ENCODE peak calls at places on chromosomes 6 and 20, in seven cellular contexts. J, F, S, O, Y, D and Q are unnamed samples.

GRCh38 chr20:1430004-1430451 is 36.6 kb downstream of the NSFL1C start:
- DNase-seq in O (no peak), D (peak), S (no peak), F (no peak), Y (no peak), J (no peak), Q (no peak)

GRCh38 chr20:33277471-33278441 is 5.3 kb upstream of the BPIFB1 start:
- DNase-seq in O (peak), S (no peak), D (no peak), Y (no peak), J (peak), F (peak), Q (no peak)

GRCh38 chr6:108169801-108170606 is 4.2 kb downstream of the NR2E1 start:
- DNase-seq in J (no peak), S (no peak), F (no peak), O (no peak), D (no peak), Y (no peak), Q (no peak)

GRCh38 chr6:11271637-11272036 is 39.2 kb upstream of the NEDD9 start:
- DNase-seq in F (no peak), S (no peak), O (no peak), D (peak), Y (no peak), J (no peak), Q (no peak)

GRCh38 chr6:65633516-65633915 is 73.5 kb downstream of the EYS start:
- DNase-seq in O (no peak), J (no peak), Y (no peak), S (no peak), D (no peak), F (no peak), Q (no peak)

GRCh38 chr6:135012764-135013163 is 41.9 kb downstream of the HBS1L start:
- DNase-seq in F (no peak), O (no peak), S (no peak), D (peak), J (no peak), Y (no peak), Q (no peak)

GRCh38 chr6:139879823-139880356 is 505.4 kb upstream of the CITED2 start:
- DNase-seq in Y (no peak), F (no peak), J (no peak), O (no peak), D (no peak), S (no peak), Q (no peak)

GRCh38 chr6:22263748-22264147 is 33.1 kb downstream of the PRL start:
- DNase-seq in D (no peak), J (no peak), S (no peak), O (no peak), Y (no peak), F (no peak), Q (no peak)

GRCh38 chr6:75727206-75727605 is 21.8 kb upstream of the MYO6 start:
- DNase-seq in S (no peak), O (no peak), D (no peak), J (no peak), Y (no peak), F (no peak), Q (no peak)

GRCh38 chr6:112180095-112180820 is 74.1 kb downstream of the LAMA4 start:
- DNase-seq in F (no peak), S (no peak), J (peak), D (peak), Y (no peak), O (no peak), Q (no peak)

GRCh38 chr6:32559747-32560146 is 29.7 kb upstream of the HLA-DRB5 start:
- DNase-seq in J (no peak), O (no peak), D (no peak), S (no peak), F (no peak), Y (no peak), Q (no peak)

GRCh38 chr6:45728674-45729073 is 287.0 kb downstream of the CLIC5 start:
- DNase-seq in O (no peak), S (no peak), F (no peak), J (no peak), Y (no peak), D (peak), Q (no peak)

GRCh38 chr6:20148433-20148832 is 63.8 kb downstream of the MBOAT1 start:
- DNase-seq in Y (no peak), D (no peak), J (no peak), O (no peak), S (no peak), F (no peak), Q (no peak)

GRCh38 chr6:27836783-27837635 is 75.2 kb downstream of the OR2B2 start:
- DNase-seq in F (peak), J (peak), Y (peak), D (peak), O (no peak), S (peak), Q (no peak)
- TF ChIP-seq POLR2A in F (no peak), J (no peak), Y (no peak), D (peak), O (no peak), S (no peak), Q (no peak)

DNA sequence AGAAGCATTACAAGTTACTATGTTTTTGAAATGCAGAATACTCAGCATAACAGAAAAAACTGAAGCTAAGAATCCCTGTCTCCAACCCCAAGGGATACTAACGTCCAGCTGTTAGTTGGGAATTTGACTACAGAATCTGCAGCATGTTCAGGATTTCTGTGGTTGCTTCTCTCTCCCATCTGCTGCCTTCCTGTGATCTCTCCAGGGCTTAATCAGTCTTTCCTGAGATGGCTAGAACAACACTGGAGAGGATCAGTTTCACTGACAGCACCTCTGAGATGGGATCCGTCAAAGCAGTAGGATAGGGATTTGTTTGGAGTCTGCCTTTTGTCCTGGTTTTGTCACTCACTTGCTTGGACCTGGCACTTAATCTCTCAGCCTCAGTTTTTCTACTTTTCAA is 73.3 kb upstream of the NUP153 start:
- DNase-seq in S (no peak), J (no peak), F (no peak), O (no peak), D (no peak), Y (no peak), Q (no peak)
- H3K4me3 ChIP-seq in S (no peak), J (no peak), F (no peak), O (no peak), D (no peak), Y (no peak), Q (no peak)

DNA sequence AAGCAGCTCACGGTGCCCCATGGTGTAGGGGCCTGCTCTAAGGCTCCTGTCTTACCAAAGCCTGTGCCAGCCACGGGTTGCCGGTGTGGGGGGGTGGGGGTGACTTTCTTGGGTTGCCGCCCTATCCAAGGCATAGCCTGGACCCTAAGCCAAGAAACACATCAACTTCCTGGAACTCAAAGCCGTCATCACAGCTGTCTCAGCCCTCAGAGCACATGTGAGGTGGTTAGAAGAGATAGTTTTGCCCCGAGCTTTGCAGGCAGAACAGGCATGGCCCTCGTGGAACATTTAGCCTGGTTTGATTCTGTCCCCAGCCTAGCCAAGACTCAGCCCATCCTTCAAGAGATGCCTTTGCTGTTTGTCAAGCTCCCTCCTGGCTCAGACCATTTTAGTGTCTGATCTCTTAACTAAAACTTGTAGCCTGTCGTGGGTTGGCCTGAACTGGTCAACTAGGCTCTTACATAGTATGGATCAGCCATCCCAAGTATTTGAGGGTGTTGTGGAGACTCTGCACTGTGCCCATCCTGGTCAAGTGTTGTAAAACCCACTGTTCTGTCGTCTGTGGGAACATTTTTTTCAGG is 64.9 kb downstream of the RREB1 start:
- DNase-seq in Y (no peak), O (no peak), S (no peak), F (no peak), D (peak), J (no peak), Q (no peak)
- TF ChIP-seq POLR2A in Y (no peak), O (no peak), S (no peak), F (no peak), D (no peak), J (no peak), Q (no peak)

GRCh38 chr6:1394591-1395463 is 5.5 kb downstream of the FOXF2 start:
- DNase-seq in O (peak), J (no peak), Y (no peak), D (no peak), F (no peak), S (no peak), Q (no peak)
- H3K4me3 ChIP-seq in O (no peak), J (no peak), Y (no peak), D (peak), F (peak), S (no peak), Q (peak)

DNA sequence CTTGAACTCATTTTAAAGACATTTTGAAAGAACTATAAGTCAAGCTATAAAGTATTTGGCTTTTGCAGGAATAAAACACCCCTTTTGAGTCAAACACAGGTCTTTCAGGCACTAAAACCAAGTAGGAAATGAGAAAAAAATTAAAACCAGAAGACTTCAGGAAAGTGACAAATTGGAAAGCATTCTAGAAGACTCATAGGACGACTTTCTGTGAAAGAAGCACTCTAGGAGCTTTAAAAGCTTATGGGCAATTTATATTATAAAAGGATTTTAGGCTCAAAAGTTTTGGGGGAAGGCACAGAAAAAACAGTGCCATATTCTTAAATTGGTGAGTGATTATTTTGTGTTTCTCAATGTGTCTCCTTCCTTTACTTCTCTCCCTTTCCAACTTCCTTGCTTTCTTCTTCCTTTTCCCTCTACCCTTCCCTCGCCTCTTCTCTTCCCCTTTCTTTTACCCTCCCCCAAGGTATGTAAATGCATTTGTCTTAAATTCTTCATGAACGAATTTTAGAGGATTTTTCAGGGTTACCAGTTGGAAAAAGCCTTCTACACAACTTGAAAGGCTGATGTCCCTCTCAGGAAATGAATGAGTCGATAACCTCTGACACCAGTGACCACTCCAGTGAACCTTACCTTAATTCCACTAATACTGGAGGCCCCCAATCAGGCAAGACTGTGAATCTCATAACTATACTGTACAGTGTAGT is 2.7 kb upstream of the LIN28B start:
- DNase-seq in D (no peak), Y (no peak), O (no peak), J (no peak), F (no peak), S (no peak), Q (no peak)
- TF ChIP-seq POLR2A in D (no peak), Y (no peak), O (no peak), J (no peak), F (no peak), S (no peak), Q (no peak)

GRCh38 chr20:23622839-23623343 is 14.9 kb downstream of the CST3 start:
- DNase-seq in J (peak), D (peak), Y (no peak), F (peak), S (peak), O (no peak), Q (peak)
- H3K4me3 ChIP-seq in J (no peak), D (peak), Y (no peak), F (peak), S (peak), O (peak), Q (peak)